ENCODE peak calls at places on chromosomes 11 and 22, in seven cellular contexts. U is T-helper 2 cell; T is stimulated activated CD8-positive, alpha-beta memory T cell treated with anti-CD3 and anti-CD28 coated beads, Interleukin-4, amount 100 ng/mL, for 4 hours; N is amniotic epithelial cell; J is dermis blood vessel endothelial cell; F is myocyte; W is DMS 273 treated with DMSO at 0.1 percent for 48 hours. D is an unnamed sample.

GRCh38 chr22:32803020-32803758 is 1.7 kb downstream of the TIMP3 start:
- DNase-seq in N (no peak), W (no peak), U (no peak), F (peak), J (no peak), T (no peak), D (peak)

GRCh38 chr11:375065-376025 is 6.0 kb downstream of the B4GALNT4 start:
- DNase-seq in W (no peak), U (no peak), T (no peak), N (no peak), J (no peak), F (no peak), D (no peak)

GRCh38 chr11:88398372-88399140 is 61.0 kb upstream of the CTSC start:
- DNase-seq in F (peak), W (no peak), N (peak), J (peak), U (no peak), T (no peak), D (no peak)

GRCh38 chr22:23883658-23884057 is 10.5 kb upstream of the MIF start:
- DNase-seq in F (no peak), N (no peak), U (no peak), J (no peak), T (no peak), W (no peak), D (no peak)

GRCh38 chr22:20027966-20028854 is 7.3 kb downstream of the TANGO2 start:
- DNase-seq in F (peak), N (peak), J (peak), T (no peak), U (no peak), W (no peak), D (peak)

GRCh38 chr11:77080643-77081210 is 14.0 kb downstream of the CAPN5 start:
- DNase-seq in F (no peak), N (peak), U (no peak), W (no peak), T (no peak), J (no peak), D (no peak)

GRCh38 chr11:92964471-92964870 is 5.0 kb upstream of the MTNR1B start:
- DNase-seq in J (no peak), T (no peak), U (no peak), F (peak), N (no peak), W (no peak), D (no peak)

GRCh38 chr22:44870021-44870420 is 117.6 kb downstream of the ARHGAP8 start:
- DNase-seq in U (no peak), F (peak), W (no peak), J (no peak), T (no peak), N (no peak), D (peak)

GRCh38 chr11:131762346-131763110 is 392.1 kb downstream of the NTM start:
- DNase-seq in U (no peak), N (no peak), F (no peak), T (no peak), J (no peak), W (no peak), D (no peak)

GRCh38 chr11:131897976-131898375 is 527.6 kb downstream of the NTM start:
- DNase-seq in F (no peak), W (no peak), T (no peak), N (peak), U (no peak), J (no peak), D (no peak)

GRCh38 chr22:37184380-37184755 is 3.7 kb downstream of the C1QTNF6 start:
- DNase-seq in U (no peak), W (no peak), T (no peak), N (no peak), J (no peak), F (no peak), D (peak)

GRCh38 chr11:71364176-71364671 is 84.0 kb downstream of the DHCR7 start:
- DNase-seq in F (peak), J (no peak), U (no peak), W (peak), N (no peak), T (no peak), D (no peak)

GRCh38 chr22:38724926-38725571 is 19.3 kb downstream of the GTPBP1 start:
- DNase-seq in N (peak), T (no peak), U (no peak), F (peak), W (no peak), J (peak), D (peak)

GRCh38 chr11:110092577-110093406 is at the start of gene ZC3H12C:
- DNase-seq in J (peak), F (peak), N (peak), U (no peak), W (peak), T (no peak), D (peak)

GRCh38 chr11:107043242-107043991 is 25.1 kb upstream of the GUCY1A2 start:
- DNase-seq in U (no peak), J (peak), N (peak), T (no peak), F (peak), W (no peak), D (no peak)

GRCh38 chr22:36806824-36807223 is 10.0 kb downstream of the PVALB start:
- DNase-seq in W (no peak), U (no peak), F (peak), J (no peak), T (no peak), N (peak), D (no peak)

GRCh38 chr11:70603756-70604211 is 205.5 kb downstream of the CTTN start:
- DNase-seq in J (no peak), F (peak), W (peak), N (no peak), T (no peak), U (no peak), D (no peak)

GRCh38 chr11:17991799-17992433 is 20.9 kb downstream of the SERGEF start:
- DNase-seq in U (peak), F (peak), N (peak), T (no peak), W (no peak), J (peak), D (peak)

GRCh38 chr11:17350455-17351170 is 987 bp upstream of the NCR3LG1 start:
- DNase-seq in J (no peak), W (no peak), N (no peak), T (no peak), F (no peak), U (no peak), D (peak)

GRCh38 chr11:118311518-118311917 is 7.0 kb downstream of the CD3E start:
- DNase-seq in T (no peak), N (no peak), U (no peak), J (no peak), F (no peak), W (no peak), D (no peak)

GRCh38 chr22:18994056-18994455 is 58.0 kb upstream of the PRODH start:
- DNase-seq in T (no peak), F (no peak), J (no peak), U (no peak), N (no peak), W (no peak), D (no peak)

GRCh38 chr11:30424851-30425250 is 101.9 kb downstream of the ARL14EP start:
- DNase-seq in T (no peak), W (no peak), F (peak), N (no peak), J (no peak), U (no peak), D (no peak)

GRCh38 chr11:23425379-23425778 is 565.1 kb upstream of the CCDC179 start:
- DNase-seq in T (no peak), U (no peak), J (no peak), W (no peak), N (no peak), F (peak), D (no peak)

GRCh38 chr11:114478768-114479167 is 39.5 kb downstream of the REXO2 start:
- DNase-seq in F (no peak), U (no peak), N (peak), T (no peak), W (no peak), J (peak), D (no peak)

GRCh38 chr11:60972182-60973030 is 926 bp downstream of the CD6 start:
- DNase-seq in N (no peak), U (no peak), F (no peak), W (no peak), J (no peak), T (no peak), D (peak)

GRCh38 chr11:114679505-114679904 is 1.2 kb downstream of the NXPE2 start:
- DNase-seq in T (no peak), W (no peak), U (no peak), F (no peak), J (no peak), N (no peak), D (no peak)

GRCh38 chr11:11937957-11938356 is 70.5 kb downstream of the DKK3 start:
- DNase-seq in J (no peak), N (peak), T (no peak), F (no peak), U (no peak), W (no peak), D (no peak)

GRCh38 chr11:12263141-12263693 is 114.2 kb upstream of the PARVA start:
- DNase-seq in N (peak), U (no peak), F (no peak), W (no peak), T (no peak), J (no peak), D (no peak)

GRCh38 chr11:46122955-46123354 is 1.7 kb upstream of the PHF21A start:
- DNase-seq in U (no peak), N (peak), T (no peak), J (peak), F (peak), W (no peak), D (no peak)

GRCh38 chr22:40107756-40108437 is 69.8 kb upstream of the TNRC6B start:
- DNase-seq in U (no peak), F (peak), J (peak), T (no peak), N (peak), W (no peak), D (peak)

GRCh38 chr11:43825217-43825816 is 55.3 kb upstream of the ALKBH3 start:
- DNase-seq in J (peak), F (peak), T (no peak), U (no peak), W (no peak), N (no peak), D (peak)

GRCh38 chr11:126122863-126123262 is 60.2 kb upstream of the CDON start:
- DNase-seq in W (no peak), U (no peak), N (peak), F (peak), T (no peak), J (no peak), D (no peak)

GRCh38 chr11:120973501-120973900 is 50.4 kb upstream of the TBCEL start:
- DNase-seq in J (no peak), W (no peak), F (no peak), N (no peak), T (no peak), U (no peak), D (no peak)

GRCh38 chr11:15816996-15817395 is 539.4 kb downstream of the SOX6 start:
- DNase-seq in W (no peak), F (peak), U (no peak), N (no peak), T (no peak), J (no peak), D (no peak)

GRCh38 chr11:75577198-75577597 is 15.1 kb downstream of the SERPINH1 start:
- DNase-seq in N (no peak), U (no peak), J (peak), T (peak), F (no peak), W (no peak), D (peak)

GRCh38 chr11:77113382-77114088 is 10.9 kb downstream of the OMP start:
- DNase-seq in N (peak), W (no peak), U (no peak), J (peak), T (no peak), F (no peak), D (peak)

D was measured in activated CD8-positive, alpha-beta T cell treated with anti-CD3 and anti-CD28 coated beads for 36 hours.